ENCODE peak calls at places on chromosomes 7 and 10, in eight cellular contexts. J is dorsolateral prefrontal cortex, F is OCI-LY7, R is AG04450, U is breast epithelium, V is progenitor cell of endocrine pancreas, Z is cardiac fibroblast, T is lung. S is an unnamed sample.

GRCh38 chr10:15237351-15237750 is 68.9 kb upstream of the NMT2 start:
- DNase-seq in J (no peak), F (no peak), R (peak), U (no peak), V (no peak), Z (peak), T (no peak), S (no peak)

GRCh38 chr10:129812398-129812797 is 151.7 kb downstream of the EBF3 start:
- DNase-seq in J (no peak), F (no peak), R (no peak), U (no peak), V (no peak), Z (no peak), T (no peak), S (no peak)

GRCh38 chr7:44394636-44395035 is 69.2 kb upstream of the CAMK2B start:
- DNase-seq in J (no peak), F (no peak), R (no peak), U (no peak), V (no peak), Z (no peak), T (no peak), S (peak)

GRCh38 chr7:121561717-121562116 is 165.6 kb upstream of the FAM3C start:
- DNase-seq in J (no peak), F (no peak), R (no peak), U (no peak), V (no peak), Z (peak), T (no peak), S (no peak)

GRCh38 chr7:139541600-139542307 is 18.3 kb downstream of the CLEC2L start:
- DNase-seq in J (no peak), F (no peak), R (no peak), U (no peak), V (no peak), Z (no peak), T (no peak), S (no peak)

GRCh38 chr10:119421887-119422684 is 120.4 kb downstream of the RGS10 start:
- DNase-seq in J (no peak), F (no peak), R (no peak), U (no peak), V (no peak), Z (peak), T (no peak), S (no peak)

GRCh38 chr10:86210416-86210815 is 156.2 kb downstream of the GRID1 start:
- DNase-seq in J (peak), F (no peak), R (no peak), U (no peak), V (no peak), Z (no peak), T (no peak), S (no peak)

GRCh38 chr10:44982114-44982460 is 3.5 kb upstream of the DEPP1 start:
- DNase-seq in J (no peak), F (no peak), R (no peak), U (no peak), V (no peak), Z (peak), T (no peak), S (no peak)

GRCh38 chr10:70729763-70730357 is 55.3 kb downstream of the TBATA start:
- DNase-seq in J (no peak), F (no peak), R (no peak), U (no peak), V (no peak), Z (no peak), T (no peak), S (no peak)

GRCh38 chr10:62384057-62384446 is 9.9 kb downstream of the ZNF365 start:
- DNase-seq in J (no peak), F (no peak), R (peak), U (no peak), V (no peak), Z (peak), T (no peak), S (no peak)

GRCh38 chr7:106088014-106088413 is 24.1 kb downstream of the SYPL1 start:
- DNase-seq in J (no peak), F (no peak), R (no peak), U (no peak), V (no peak), Z (no peak), T (no peak), S (no peak)

DNA sequence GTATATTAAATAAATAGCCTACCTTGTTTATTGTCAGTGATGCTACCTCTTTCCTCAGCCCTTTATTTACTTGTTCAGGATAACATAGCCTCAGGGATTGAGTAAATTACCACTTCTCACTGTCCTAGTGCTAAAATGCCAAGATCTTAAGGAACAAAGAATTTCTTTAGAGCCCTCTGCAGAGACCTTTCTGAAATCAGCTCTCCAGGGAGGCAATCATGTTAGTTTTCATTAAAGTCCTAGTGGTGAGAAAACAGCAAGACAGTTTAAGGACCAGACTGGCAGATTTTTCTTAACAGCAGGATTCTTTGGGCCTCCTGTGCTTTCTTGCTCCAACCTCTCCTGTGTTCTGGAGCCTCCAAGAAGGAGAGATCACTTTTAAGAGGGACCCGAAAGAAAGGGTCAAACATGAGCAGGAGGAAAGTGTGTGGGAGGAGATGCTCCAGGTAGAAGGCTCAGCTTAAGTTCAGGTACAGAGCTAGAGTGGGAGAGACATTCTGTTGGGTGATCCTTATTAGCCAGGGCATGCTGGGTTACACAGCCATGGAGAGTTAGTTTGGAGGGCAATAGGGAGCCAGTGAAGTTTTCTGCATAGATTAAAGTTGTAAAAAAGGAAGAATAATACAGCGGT is 1.2 kb upstream of the PLCE1 start:
- DNase-seq in J (no peak), F (no peak), R (no peak), U (no peak), V (no peak), Z (peak), T (no peak), S (no peak)
- TF ChIP-seq CTCF in J (no peak), F (no peak), R (peak), U (no peak), V (peak), Z (peak), T (no peak), S (peak)

GRCh38 chr7:110387689-110388088 is 703.2 kb upstream of the LRRN3 start:
- DNase-seq in J (no peak), F (no peak), R (no peak), U (no peak), V (no peak), Z (no peak), T (no peak), S (no peak)
- TF ChIP-seq CTCF in J (no peak), F (no peak), R (no peak), U (no peak), V (no peak), Z (no peak), T (no peak), S (no peak)

DNA sequence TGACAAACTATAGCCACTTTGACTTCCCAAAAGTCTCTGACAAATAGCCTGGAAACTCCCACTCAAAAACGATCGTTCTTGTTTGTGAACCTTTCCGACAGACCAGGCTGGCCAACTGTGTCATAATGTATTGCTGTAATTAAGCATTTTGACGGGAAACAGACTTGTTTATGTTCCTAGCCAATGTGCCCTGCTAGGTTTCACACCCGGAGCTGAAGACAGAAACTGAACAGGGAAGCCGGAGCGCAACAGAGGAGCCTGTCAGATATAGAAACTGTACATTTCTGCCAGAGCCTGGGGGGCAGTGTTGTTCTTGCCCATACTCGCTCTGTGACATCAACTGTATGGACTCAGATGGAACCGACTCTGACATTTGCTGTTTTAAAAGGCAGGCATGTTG is 55.3 kb upstream of the C7orf33 start:
- DNase-seq in J (no peak), F (peak), R (no peak), U (no peak), V (no peak), Z (no peak), T (no peak), S (no peak)
- TF ChIP-seq CTCF in J (no peak), F (peak), R (no peak), U (no peak), V (no peak), Z (no peak), T (no peak), S (no peak)

GRCh38 chr7:145884716-145885514 is 231.7 kb upstream of the CNTNAP2 start:
- DNase-seq in J (no peak), F (peak), R (no peak), U (no peak), V (no peak), Z (peak), T (no peak), S (no peak)
- TF ChIP-seq CTCF in J (no peak), F (peak), R (no peak), U (no peak), V (no peak), Z (no peak), T (no peak), S (no peak)

GRCh38 chr10:72336259-72337038 is 18.3 kb downstream of the DNAJB12 start:
- DNase-seq in J (no peak), F (no peak), R (no peak), U (peak), V (no peak), Z (peak), T (no peak), S (no peak)

GRCh38 chr10:72334196-72334831 is 20.4 kb downstream of the DNAJB12 start:
- DNase-seq in J (peak), F (no peak), R (no peak), U (no peak), V (no peak), Z (peak), T (no peak), S (peak)

GRCh38 chr10:72333111-72334012 is 21.4 kb downstream of the DNAJB12 start:
- DNase-seq in J (no peak), F (no peak), R (no peak), U (no peak), V (no peak), Z (no peak), T (no peak), S (no peak)

GRCh38 chr10:72335394-72336258 is 19.1 kb downstream of the DNAJB12 start:
- DNase-seq in J (no peak), F (peak), R (no peak), U (peak), V (no peak), Z (peak), T (no peak), S (no peak)

GRCh38 chr10:72334832-72335393 is 19.8 kb downstream of the DNAJB12 start:
- DNase-seq in J (peak), F (peak), R (no peak), U (peak), V (no peak), Z (peak), T (peak), S (no peak)
- TF ChIP-seq CTCF in J (no peak), F (peak), R (no peak), U (no peak), V (no peak), Z (peak), T (no peak), S (no peak)

GRCh38 chr7:33685488-33685887 is 219.9 kb upstream of the BMPER start:
- DNase-seq in J (no peak), F (no peak), R (no peak), U (no peak), V (no peak), Z (no peak), T (no peak), S (no peak)

GRCh38 chr7:33680682-33681081 is 224.7 kb upstream of the BMPER start:
- DNase-seq in J (no peak), F (no peak), R (no peak), U (no peak), V (no peak), Z (no peak), T (no peak), S (no peak)

GRCh38 chr7:33687601-33688000 is 217.7 kb upstream of the BMPER start:
- DNase-seq in J (no peak), F (no peak), R (no peak), U (no peak), V (no peak), Z (no peak), T (no peak), S (no peak)

GRCh38 chr7:33686001-33686591 is 219.2 kb upstream of the BMPER start:
- DNase-seq in J (no peak), F (no peak), R (no peak), U (no peak), V (no peak), Z (no peak), T (peak), S (no peak)
- TF ChIP-seq CTCF in J (no peak), F (no peak), R (no peak), U (no peak), V (no peak), Z (no peak), T (no peak), S (no peak)

DNA sequence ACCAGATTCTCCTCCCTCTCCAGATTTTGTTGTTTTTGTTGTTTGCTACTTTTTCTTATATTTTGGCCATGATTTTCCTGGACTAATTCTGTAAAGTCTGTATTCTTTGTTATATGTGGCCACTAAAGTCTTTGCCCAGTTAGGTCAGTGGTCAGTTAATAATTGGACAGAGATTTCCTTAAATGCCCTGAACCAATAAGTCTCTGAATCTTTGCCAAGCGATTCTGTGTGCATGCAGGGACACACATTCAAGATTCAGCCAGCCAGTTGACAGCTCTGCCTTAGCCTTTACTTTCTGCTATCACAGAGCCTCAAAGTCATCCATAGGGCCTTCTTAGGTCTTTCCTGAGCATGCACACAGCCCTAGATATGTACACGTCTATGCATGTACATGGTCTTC is 11.0 kb upstream of the COL17A1 start:
- DNase-seq in J (no peak), F (no peak), R (no peak), U (no peak), V (no peak), Z (no peak), T (no peak), S (no peak)
- TF ChIP-seq CTCF in J (no peak), F (no peak), R (no peak), U (no peak), V (no peak), Z (no peak), T (no peak), S (no peak)

GRCh38 chr10:117723343-117723742 is 180.8 kb downstream of the EMX2 start:
- DNase-seq in J (no peak), F (no peak), R (no peak), U (no peak), V (no peak), Z (no peak), T (no peak), S (no peak)
- TF ChIP-seq CTCF in J (no peak), F (no peak), R (no peak), U (no peak), V (no peak), Z (no peak), T (no peak), S (no peak)

DNA sequence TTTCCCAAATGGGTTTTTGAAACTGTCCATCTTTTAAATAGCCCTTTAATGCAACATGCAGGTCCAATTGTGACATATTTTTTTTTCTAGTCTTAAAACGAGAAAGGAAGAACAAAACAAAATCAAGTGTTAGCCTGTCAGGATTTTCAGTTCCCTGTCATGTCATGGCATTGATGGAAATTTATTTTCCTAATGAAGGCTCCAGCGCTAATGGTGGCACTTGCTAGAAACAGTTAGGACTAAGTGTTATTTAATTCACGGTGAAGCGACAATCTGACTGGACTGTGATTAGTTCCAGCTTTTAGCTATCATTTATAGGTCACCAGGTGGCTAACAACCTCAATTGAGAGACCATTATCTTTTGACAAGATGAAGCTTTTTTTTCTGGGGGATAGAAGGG is 181.6 kb downstream of the MYOF start:
- DNase-seq in J (no peak), F (no peak), R (no peak), U (no peak), V (no peak), Z (no peak), T (no peak), S (no peak)
- TF ChIP-seq CTCF in J (no peak), F (no peak), R (no peak), U (no peak), V (no peak), Z (no peak), T (no peak), S (no peak)

GRCh38 chr10:111347386-111348005 is 270.7 kb downstream of the ADRA2A start:
- DNase-seq in J (no peak), F (no peak), R (no peak), U (no peak), V (no peak), Z (no peak), T (peak), S (no peak)

GRCh38 chr10:111348049-111348448 is 271.2 kb downstream of the ADRA2A start:
- DNase-seq in J (no peak), F (no peak), R (no peak), U (no peak), V (no peak), Z (no peak), T (no peak), S (no peak)

GRCh38 chr10:111344804-111345203 is 268.0 kb downstream of the ADRA2A start:
- DNase-seq in J (no peak), F (peak), R (no peak), U (no peak), V (no peak), Z (peak), T (no peak), S (no peak)
- TF ChIP-seq CTCF in J (no peak), F (peak), R (no peak), U (no peak), V (peak), Z (no peak), T (no peak), S (no peak)

S was measured in mesothelial cell of epicardium.